ENCODE peak calls at places on chromosomes 7 and 10, in ten cellular contexts. One of them, this sample, is unnamed.

GRCh38 chr10:15365690-15366089 is 5.4 kb downstream of the FAM171A1 start:
- DNase-seq in breast epithelium: no peak
- DNase-seq in GM12878: no peak
- DNase-seq in Panc1: no peak
- DNase-seq in upper lobe of left lung: no peak
- DNase-seq in stomach: no peak
- DNase-seq in transverse colon: no peak
- DNase-seq in spleen: no peak
- DNase-seq in prostate gland: no peak
- DNase-seq in GM12891: no peak
- DNase-seq in this sample: no peak

GRCh38 chr10:68957284-68957615 is 1.3 kb downstream of the DDX21 start:
- DNase-seq in GM12878: no peak
- DNase-seq in prostate gland: no peak
- DNase-seq in breast epithelium: no peak
- DNase-seq in Panc1: no peak
- DNase-seq in transverse colon: no peak
- DNase-seq in spleen: no peak
- DNase-seq in stomach: no peak
- DNase-seq in GM12891: no peak
- DNase-seq in upper lobe of left lung: no peak
- DNase-seq in this sample: no peak

GRCh38 chr10:124296813-124297788 is 121.6 kb downstream of the OAT start:
- DNase-seq in prostate gland: no peak
- DNase-seq in GM12878: no peak
- DNase-seq in upper lobe of left lung: no peak
- DNase-seq in GM12891: no peak
- DNase-seq in breast epithelium: no peak
- DNase-seq in stomach: no peak
- DNase-seq in spleen: no peak
- DNase-seq in Panc1: no peak
- DNase-seq in transverse colon: no peak
- DNase-seq in this sample: no peak

GRCh38 chr10:15784662-15785300 is 65.1 kb upstream of the ITGA8 start:
- DNase-seq in stomach: no peak
- DNase-seq in Panc1: no peak
- DNase-seq in GM12878: no peak
- DNase-seq in transverse colon: no peak
- DNase-seq in breast epithelium: no peak
- DNase-seq in GM12891: no peak
- DNase-seq in spleen: no peak
- DNase-seq in prostate gland: no peak
- DNase-seq in upper lobe of left lung: no peak
- DNase-seq in this sample: no peak

GRCh38 chr7:44980393-44981034 is 1.7 kb upstream of the MYO1G start:
- DNase-seq in upper lobe of left lung: no peak
- DNase-seq in Panc1: no peak
- DNase-seq in GM12891: no peak
- DNase-seq in stomach: no peak
- DNase-seq in breast epithelium: no peak
- DNase-seq in GM12878: peak
- DNase-seq in transverse colon: no peak
- DNase-seq in spleen: peak
- DNase-seq in prostate gland: no peak
- DNase-seq in this sample: peak

GRCh38 chr7:44383566-44383965 is 58.2 kb upstream of the CAMK2B start:
- DNase-seq in GM12878: no peak
- DNase-seq in stomach: peak
- DNase-seq in upper lobe of left lung: no peak
- DNase-seq in GM12891: no peak
- DNase-seq in spleen: peak
- DNase-seq in transverse colon: no peak
- DNase-seq in Panc1: no peak
- DNase-seq in breast epithelium: no peak
- DNase-seq in prostate gland: no peak
- DNase-seq in this sample: no peak

GRCh38 chr7:127717502-127718125 is 65.6 kb downstream of the SND1 start:
- DNase-seq in GM12878: no peak
- DNase-seq in prostate gland: no peak
- DNase-seq in upper lobe of left lung: no peak
- DNase-seq in stomach: no peak
- DNase-seq in GM12891: no peak
- DNase-seq in breast epithelium: no peak
- DNase-seq in transverse colon: no peak
- DNase-seq in spleen: no peak
- DNase-seq in Panc1: no peak
- DNase-seq in this sample: no peak

GRCh38 chr10:97926055-97926454 is 76.4 kb downstream of the GOLGA7B start:
- DNase-seq in GM12891: no peak
- DNase-seq in stomach: no peak
- DNase-seq in breast epithelium: no peak
- DNase-seq in transverse colon: no peak
- DNase-seq in spleen: peak
- DNase-seq in GM12878: no peak
- DNase-seq in Panc1: no peak
- DNase-seq in upper lobe of left lung: peak
- DNase-seq in prostate gland: no peak
- DNase-seq in this sample: no peak

GRCh38 chr10:43048301-43049051 is 28.4 kb upstream of the RET start:
- DNase-seq in prostate gland: no peak
- DNase-seq in stomach: no peak
- DNase-seq in Panc1: no peak
- DNase-seq in spleen: no peak
- DNase-seq in upper lobe of left lung: no peak
- DNase-seq in breast epithelium: no peak
- DNase-seq in transverse colon: no peak
- DNase-seq in GM12891: no peak
- DNase-seq in GM12878: no peak
- DNase-seq in this sample: no peak

GRCh38 chr7:30225863-30226361 is 58.5 kb upstream of the ZNRF2 start:
- DNase-seq in Panc1: no peak
- DNase-seq in breast epithelium: peak
- DNase-seq in stomach: peak
- DNase-seq in prostate gland: peak
- DNase-seq in spleen: peak
- DNase-seq in upper lobe of left lung: no peak
- DNase-seq in GM12891: no peak
- DNase-seq in transverse colon: peak
- DNase-seq in GM12878: peak
- DNase-seq in this sample: no peak

GRCh38 chr10:114337510-114338462 is 66.5 kb downstream of the AFAP1L2 start:
- DNase-seq in stomach: no peak
- DNase-seq in Panc1: no peak
- DNase-seq in GM12891: no peak
- DNase-seq in prostate gland: peak
- DNase-seq in GM12878: peak
- DNase-seq in breast epithelium: no peak
- DNase-seq in upper lobe of left lung: no peak
- DNase-seq in spleen: peak
- DNase-seq in transverse colon: no peak
- DNase-seq in this sample: no peak

GRCh38 chr7:151251328-151251925 is 2.9 kb upstream of the SMARCD3 start:
- DNase-seq in prostate gland: no peak
- DNase-seq in GM12878: no peak
- DNase-seq in upper lobe of left lung: peak
- DNase-seq in breast epithelium: no peak
- DNase-seq in GM12891: no peak
- DNase-seq in transverse colon: peak
- DNase-seq in stomach: peak
- DNase-seq in spleen: no peak
- DNase-seq in Panc1: no peak
- DNase-seq in this sample: no peak

GRCh38 chr7:19051767-19052375 is 65.6 kb downstream of the TWIST1 start:
- DNase-seq in GM12891: peak
- DNase-seq in spleen: no peak
- DNase-seq in breast epithelium: no peak
- DNase-seq in prostate gland: peak
- DNase-seq in stomach: peak
- DNase-seq in Panc1: peak
- DNase-seq in transverse colon: peak
- DNase-seq in GM12878: no peak
- DNase-seq in upper lobe of left lung: no peak
- DNase-seq in this sample: no peak

GRCh38 chr7:42502022-42502421 is 265.0 kb upstream of the GLI3 start:
- DNase-seq in GM12891: no peak
- DNase-seq in spleen: no peak
- DNase-seq in stomach: no peak
- DNase-seq in transverse colon: no peak
- DNase-seq in GM12878: no peak
- DNase-seq in breast epithelium: no peak
- DNase-seq in prostate gland: no peak
- DNase-seq in upper lobe of left lung: no peak
- DNase-seq in Panc1: no peak
- DNase-seq in this sample: no peak

GRCh38 chr10:5589963-5590511 is 65.3 kb downstream of the CALML3 start:
- DNase-seq in transverse colon: no peak
- DNase-seq in breast epithelium: no peak
- DNase-seq in spleen: peak
- DNase-seq in upper lobe of left lung: no peak
- DNase-seq in prostate gland: no peak
- DNase-seq in GM12891: no peak
- DNase-seq in stomach: no peak
- DNase-seq in Panc1: no peak
- DNase-seq in GM12878: no peak
- DNase-seq in this sample: no peak

GRCh38 chr10:106741131-106741530 is 423.4 kb downstream of the SORCS1 start:
- DNase-seq in GM12878: no peak
- DNase-seq in prostate gland: no peak
- DNase-seq in upper lobe of left lung: no peak
- DNase-seq in GM12891: no peak
- DNase-seq in transverse colon: no peak
- DNase-seq in Panc1: no peak
- DNase-seq in stomach: no peak
- DNase-seq in breast epithelium: no peak
- DNase-seq in spleen: no peak
- DNase-seq in this sample: no peak

GRCh38 chr10:106746888-106747287 is 417.6 kb downstream of the SORCS1 start:
- DNase-seq in transverse colon: no peak
- DNase-seq in breast epithelium: no peak
- DNase-seq in stomach: no peak
- DNase-seq in GM12878: no peak
- DNase-seq in prostate gland: no peak
- DNase-seq in spleen: no peak
- DNase-seq in Panc1: no peak
- DNase-seq in upper lobe of left lung: no peak
- DNase-seq in GM12891: no peak
- DNase-seq in this sample: no peak
- TF ChIP-seq POLR2AphosphoS5 in transverse colon: no peak
- TF ChIP-seq POLR2AphosphoS5 in breast epithelium: no peak
- TF ChIP-seq POLR2AphosphoS5 in stomach: no peak
- TF ChIP-seq POLR2AphosphoS5 in GM12878: no peak
- TF ChIP-seq POLR2AphosphoS5 in prostate gland: no peak
- TF ChIP-seq POLR2AphosphoS5 in spleen: no peak
- TF ChIP-seq POLR2AphosphoS5 in Panc1: no peak
- TF ChIP-seq POLR2AphosphoS5 in upper lobe of left lung: no peak
- TF ChIP-seq POLR2AphosphoS5 in GM12891: no peak
- TF ChIP-seq POLR2AphosphoS5 in this sample: no peak

DNA sequence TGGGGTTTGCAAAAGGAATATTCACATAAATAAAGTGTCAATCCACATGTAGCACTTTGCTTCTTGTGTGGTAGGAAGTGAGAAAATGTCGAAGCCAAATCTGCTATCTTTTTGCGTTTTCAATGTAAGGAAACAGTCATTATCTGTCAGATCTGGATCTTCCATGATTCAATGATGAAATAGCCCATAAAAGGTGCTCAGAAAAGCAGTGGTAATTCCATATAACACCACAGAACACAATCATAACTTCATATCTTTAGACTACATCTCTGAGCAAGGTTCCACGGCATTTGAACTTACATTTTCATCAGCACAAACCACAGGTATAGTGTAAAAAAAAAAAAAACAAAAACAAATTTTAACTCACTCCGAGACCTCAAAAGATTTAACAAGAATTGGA is 39.9 kb upstream of the EGR2 start:
- DNase-seq in GM12891: no peak
- DNase-seq in Panc1: no peak
- DNase-seq in stomach: no peak
- DNase-seq in upper lobe of left lung: no peak
- DNase-seq in prostate gland: no peak
- DNase-seq in transverse colon: no peak
- DNase-seq in breast epithelium: no peak
- DNase-seq in spleen: no peak
- DNase-seq in GM12878: no peak
- DNase-seq in this sample: no peak
- TF ChIP-seq POLR2AphosphoS5 in GM12891: no peak
- TF ChIP-seq POLR2AphosphoS5 in Panc1: no peak
- TF ChIP-seq POLR2AphosphoS5 in stomach: no peak
- TF ChIP-seq POLR2AphosphoS5 in upper lobe of left lung: no peak
- TF ChIP-seq POLR2AphosphoS5 in prostate gland: no peak
- TF ChIP-seq POLR2AphosphoS5 in transverse colon: no peak
- TF ChIP-seq POLR2AphosphoS5 in breast epithelium: no peak
- TF ChIP-seq POLR2AphosphoS5 in spleen: no peak
- TF ChIP-seq POLR2AphosphoS5 in GM12878: no peak
- TF ChIP-seq POLR2AphosphoS5 in this sample: no peak

GRCh38 chr10:44619975-44620374 is 235.1 kb upstream of the CXCL12 start:
- DNase-seq in prostate gland: no peak
- DNase-seq in breast epithelium: no peak
- DNase-seq in GM12891: no peak
- DNase-seq in spleen: no peak
- DNase-seq in transverse colon: no peak
- DNase-seq in stomach: no peak
- DNase-seq in upper lobe of left lung: no peak
- DNase-seq in Panc1: no peak
- DNase-seq in GM12878: no peak
- DNase-seq in this sample: no peak
- TF ChIP-seq POLR2AphosphoS5 in prostate gland: no peak
- TF ChIP-seq POLR2AphosphoS5 in breast epithelium: no peak
- TF ChIP-seq POLR2AphosphoS5 in GM12891: no peak
- TF ChIP-seq POLR2AphosphoS5 in spleen: no peak
- TF ChIP-seq POLR2AphosphoS5 in transverse colon: no peak
- TF ChIP-seq POLR2AphosphoS5 in stomach: no peak
- TF ChIP-seq POLR2AphosphoS5 in upper lobe of left lung: no peak
- TF ChIP-seq POLR2AphosphoS5 in Panc1: no peak
- TF ChIP-seq POLR2AphosphoS5 in GM12878: no peak
- TF ChIP-seq POLR2AphosphoS5 in this sample: no peak

GRCh38 chr7:38274927-38275326 is 1.5 kb upstream of the TARP start:
- DNase-seq in prostate gland: no peak
- DNase-seq in Panc1: no peak
- DNase-seq in GM12878: no peak
- DNase-seq in GM12891: no peak
- DNase-seq in spleen: no peak
- DNase-seq in stomach: no peak
- DNase-seq in transverse colon: no peak
- DNase-seq in upper lobe of left lung: no peak
- DNase-seq in breast epithelium: no peak
- DNase-seq in this sample: no peak

GRCh38 chr7:38274493-38274892 is 1.1 kb upstream of the TARP start:
- DNase-seq in transverse colon: no peak
- DNase-seq in Panc1: no peak
- DNase-seq in prostate gland: no peak
- DNase-seq in GM12891: no peak
- DNase-seq in upper lobe of left lung: no peak
- DNase-seq in stomach: no peak
- DNase-seq in spleen: no peak
- DNase-seq in breast epithelium: no peak
- DNase-seq in GM12878: no peak
- DNase-seq in this sample: no peak

GRCh38 chr7:38276096-38276857 is 2.8 kb upstream of the TARP start:
- DNase-seq in upper lobe of left lung: no peak
- DNase-seq in GM12878: no peak
- DNase-seq in transverse colon: no peak
- DNase-seq in GM12891: no peak
- DNase-seq in Panc1: no peak
- DNase-seq in breast epithelium: no peak
- DNase-seq in spleen: no peak
- DNase-seq in stomach: no peak
- DNase-seq in prostate gland: no peak
- DNase-seq in this sample: no peak

GRCh38 chr7:38273286-38273995 is at the start of gene TARP:
- DNase-seq in spleen: no peak
- DNase-seq in prostate gland: no peak
- DNase-seq in GM12878: no peak
- DNase-seq in upper lobe of left lung: no peak
- DNase-seq in Panc1: no peak
- DNase-seq in stomach: no peak
- DNase-seq in breast epithelium: no peak
- DNase-seq in GM12891: no peak
- DNase-seq in transverse colon: no peak
- DNase-seq in this sample: no peak
- TF ChIP-seq POLR2AphosphoS5 in spleen: no peak
- TF ChIP-seq POLR2AphosphoS5 in prostate gland: no peak
- TF ChIP-seq POLR2AphosphoS5 in GM12878: no peak
- TF ChIP-seq POLR2AphosphoS5 in upper lobe of left lung: no peak
- TF ChIP-seq POLR2AphosphoS5 in Panc1: no peak
- TF ChIP-seq POLR2AphosphoS5 in stomach: no peak
- TF ChIP-seq POLR2AphosphoS5 in breast epithelium: no peak
- TF ChIP-seq POLR2AphosphoS5 in GM12891: no peak
- TF ChIP-seq POLR2AphosphoS5 in transverse colon: no peak
- TF ChIP-seq POLR2AphosphoS5 in this sample: no peak